ENCODE peak calls at places on chromosomes 16 and 17, in four cellular contexts. One of them, this sample, is unnamed.

GRCh38 chr16:74556375-74556922 is 50.5 kb downstream of the GLG1 start:
- DNase-seq in H1: no peak
- DNase-seq in Peyer's patch: no peak
- DNase-seq in endothelial cell of umbilical vein: no peak
- DNase-seq in this sample: no peak

GRCh38 chr17:75588546-75589016 is 981 bp downstream of the MYO15B start:
- DNase-seq in Peyer's patch: peak
- DNase-seq in H1: no peak
- DNase-seq in endothelial cell of umbilical vein: no peak
- DNase-seq in this sample: no peak

GRCh38 chr16:72961115-72961832 is 86.7 kb downstream of the ZFHX3 start:
- DNase-seq in Peyer's patch: no peak
- DNase-seq in H1: no peak
- DNase-seq in endothelial cell of umbilical vein: no peak
- DNase-seq in this sample: no peak

GRCh38 chr17:6137716-6138502 is 67.7 kb downstream of the WSCD1 start:
- DNase-seq in H1: no peak
- DNase-seq in endothelial cell of umbilical vein: no peak
- DNase-seq in Peyer's patch: no peak
- DNase-seq in this sample: no peak

GRCh38 chr17:63919311-63919723 is 678 bp upstream of the GH1 start:
- DNase-seq in Peyer's patch: peak
- DNase-seq in H1: no peak
- DNase-seq in endothelial cell of umbilical vein: peak
- DNase-seq in this sample: peak

GRCh38 chr17:70050931-70051330 is 24.1 kb upstream of the KCNJ16 start:
- DNase-seq in Peyer's patch: no peak
- DNase-seq in endothelial cell of umbilical vein: no peak
- DNase-seq in H1: no peak
- DNase-seq in this sample: no peak

GRCh38 chr16:10770907-10771306 is 27.3 kb downstream of the NUBP1 start:
- DNase-seq in Peyer's patch: no peak
- DNase-seq in endothelial cell of umbilical vein: no peak
- DNase-seq in H1: no peak
- DNase-seq in this sample: no peak

GRCh38 chr16:17229766-17230165 is 241.0 kb downstream of the XYLT1 start:
- DNase-seq in H1: no peak
- DNase-seq in Peyer's patch: no peak
- DNase-seq in endothelial cell of umbilical vein: no peak
- DNase-seq in this sample: no peak

GRCh38 chr17:33328129-33328528 is 35.0 kb upstream of the ASIC2 start:
- DNase-seq in endothelial cell of umbilical vein: no peak
- DNase-seq in Peyer's patch: no peak
- DNase-seq in H1: peak
- DNase-seq in this sample: no peak

GRCh38 chr17:65560628-65561371 is 648 bp downstream of the AXIN2 start:
- DNase-seq in Peyer's patch: peak
- DNase-seq in endothelial cell of umbilical vein: peak
- DNase-seq in H1: peak
- DNase-seq in this sample: peak

GRCh38 chr17:32349503-32349853 is 479 bp upstream of the ZNF207 start:
- DNase-seq in H1: no peak
- DNase-seq in Peyer's patch: peak
- DNase-seq in endothelial cell of umbilical vein: no peak
- DNase-seq in this sample: no peak

GRCh38 chr17:15384142-15384803 is 42.9 kb upstream of the TEKT3 start:
- DNase-seq in Peyer's patch: peak
- DNase-seq in endothelial cell of umbilical vein: peak
- DNase-seq in H1: no peak
- DNase-seq in this sample: no peak

GRCh38 chr17:66630828-66631472 is 204.0 kb upstream of the CACNG5 start:
- DNase-seq in H1: no peak
- DNase-seq in endothelial cell of umbilical vein: no peak
- DNase-seq in Peyer's patch: no peak
- DNase-seq in this sample: no peak

GRCh38 chr16:28834873-28835863 is 11.0 kb downstream of the TUFM start:
- DNase-seq in Peyer's patch: no peak
- DNase-seq in endothelial cell of umbilical vein: no peak
- DNase-seq in H1: no peak
- DNase-seq in this sample: no peak

GRCh38 chr16:10749680-10750035 is 6.0 kb downstream of the NUBP1 start:
- DNase-seq in H1: no peak
- DNase-seq in endothelial cell of umbilical vein: no peak
- DNase-seq in Peyer's patch: no peak
- DNase-seq in this sample: no peak

GRCh38 chr16:82758904-82759303 is 132.1 kb downstream of the CDH13 start:
- DNase-seq in Peyer's patch: no peak
- DNase-seq in H1: no peak
- DNase-seq in endothelial cell of umbilical vein: no peak
- DNase-seq in this sample: no peak

GRCh38 chr16:85072947-85073346 is 39.3 kb downstream of the CIBAR2 start:
- DNase-seq in endothelial cell of umbilical vein: no peak
- DNase-seq in Peyer's patch: no peak
- DNase-seq in H1: no peak
- DNase-seq in this sample: peak

GRCh38 chr17:21676281-21677111 is 15.8 kb upstream of the KCNJ18 start:
- DNase-seq in endothelial cell of umbilical vein: no peak
- DNase-seq in Peyer's patch: peak
- DNase-seq in H1: no peak
- DNase-seq in this sample: no peak

GRCh38 chr17:81330884-81331245 is 35.8 kb upstream of the SLC38A10 start:
- DNase-seq in Peyer's patch: no peak
- DNase-seq in H1: no peak
- DNase-seq in endothelial cell of umbilical vein: no peak
- DNase-seq in this sample: no peak

GRCh38 chr17:45225964-45226530 is 4.4 kb downstream of the FMNL1 start:
- DNase-seq in endothelial cell of umbilical vein: peak
- DNase-seq in H1: no peak
- DNase-seq in Peyer's patch: peak
- DNase-seq in this sample: peak

GRCh38 chr17:19003966-19004600 is 481 bp downstream of the FAM83G start:
- DNase-seq in Peyer's patch: peak
- DNase-seq in endothelial cell of umbilical vein: peak
- DNase-seq in H1: no peak
- DNase-seq in this sample: peak

GRCh38 chr16:29844575-29845331 is 18.3 kb downstream of the CDIPT start:
- DNase-seq in H1: no peak
- DNase-seq in Peyer's patch: no peak
- DNase-seq in endothelial cell of umbilical vein: no peak
- DNase-seq in this sample: no peak

GRCh38 chr16:20857281-20857680 is 42.9 kb downstream of the DCUN1D3 start:
- DNase-seq in endothelial cell of umbilical vein: no peak
- DNase-seq in Peyer's patch: no peak
- DNase-seq in H1: no peak
- DNase-seq in this sample: no peak

GRCh38 chr16:81214745-81215166 is 23.7 kb upstream of the BCO1 start:
- DNase-seq in H1: peak
- DNase-seq in endothelial cell of umbilical vein: peak
- DNase-seq in Peyer's patch: peak
- DNase-seq in this sample: peak

GRCh38 chr17:83071966-83072562 is 7.3 kb upstream of the METRNL start:
- DNase-seq in Peyer's patch: no peak
- DNase-seq in H1: no peak
- DNase-seq in endothelial cell of umbilical vein: no peak
- DNase-seq in this sample: no peak

GRCh38 chr17:83069931-83070374 is 9.5 kb upstream of the METRNL start:
- DNase-seq in H1: no peak
- DNase-seq in endothelial cell of umbilical vein: no peak
- DNase-seq in Peyer's patch: no peak
- DNase-seq in this sample: no peak

GRCh38 chr17:83069571-83069906 is 9.9 kb upstream of the METRNL start:
- DNase-seq in H1: no peak
- DNase-seq in Peyer's patch: no peak
- DNase-seq in endothelial cell of umbilical vein: no peak
- DNase-seq in this sample: no peak

GRCh38 chr17:83071365-83071764 is 8.0 kb upstream of the METRNL start:
- DNase-seq in Peyer's patch: no peak
- DNase-seq in H1: no peak
- DNase-seq in endothelial cell of umbilical vein: no peak
- DNase-seq in this sample: no peak

GRCh38 chr17:83070800-83071341 is 8.5 kb upstream of the METRNL start:
- DNase-seq in H1: no peak
- DNase-seq in Peyer's patch: no peak
- DNase-seq in endothelial cell of umbilical vein: no peak
- DNase-seq in this sample: no peak
- TF ChIP-seq POLR2A in H1: no peak
- TF ChIP-seq POLR2A in Peyer's patch: no peak
- TF ChIP-seq POLR2A in endothelial cell of umbilical vein: no peak
- TF ChIP-seq POLR2A in this sample: no peak

DNA sequence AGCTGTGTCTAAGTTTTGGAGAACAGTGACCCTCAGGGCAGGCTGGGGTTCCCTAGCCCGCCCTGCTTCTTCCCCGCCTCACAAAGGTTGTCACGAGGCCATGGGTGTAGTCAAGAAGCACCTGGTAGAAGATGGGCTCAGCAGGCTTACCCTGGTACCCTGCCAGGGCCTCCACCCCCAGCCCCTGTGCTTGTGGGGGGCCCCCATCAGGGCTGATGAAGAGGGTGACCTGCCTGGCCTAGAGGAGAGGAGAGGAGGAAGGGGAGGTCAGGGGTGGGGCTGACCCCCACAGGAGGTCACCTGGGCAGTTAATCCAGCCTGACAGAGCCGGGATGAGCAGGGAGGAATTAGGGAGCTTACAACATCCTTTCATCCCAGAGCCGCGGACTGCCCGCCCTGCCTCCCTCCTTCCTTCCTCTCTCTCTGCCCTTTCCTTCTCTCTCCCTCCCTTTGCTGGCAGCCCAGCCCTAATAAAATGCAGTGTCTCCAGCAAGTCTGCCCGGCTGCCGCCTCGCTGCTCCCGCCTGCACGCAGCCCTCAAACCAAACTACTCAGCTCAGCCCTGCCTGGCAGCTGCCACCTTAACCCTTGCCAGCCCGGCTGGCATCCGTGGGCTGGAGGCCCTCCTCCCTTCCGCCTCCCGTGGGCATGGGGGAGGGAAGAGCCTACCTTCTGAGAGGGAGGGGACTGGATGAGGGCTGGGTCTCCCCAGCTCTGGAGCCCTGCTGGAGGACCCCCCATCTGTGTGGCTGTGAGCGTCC is 7.2 kb downstream of the DLX3 start:
- DNase-seq in endothelial cell of umbilical vein: no peak
- DNase-seq in Peyer's patch: peak
- DNase-seq in H1: no peak
- DNase-seq in this sample: no peak
- TF ChIP-seq POLR2A in endothelial cell of umbilical vein: no peak
- TF ChIP-seq POLR2A in Peyer's patch: no peak
- TF ChIP-seq POLR2A in H1: no peak
- TF ChIP-seq POLR2A in this sample: no peak

GRCh38 chr16:3087836-3088235 is 11.3 kb downstream of the ZSCAN10 start:
- DNase-seq in endothelial cell of umbilical vein: no peak
- DNase-seq in H1: no peak
- DNase-seq in Peyer's patch: no peak
- DNase-seq in this sample: no peak

GRCh38 chr16:3087243-3087791 is 11.8 kb downstream of the ZSCAN10 start:
- DNase-seq in H1: no peak
- DNase-seq in Peyer's patch: no peak
- DNase-seq in endothelial cell of umbilical vein: peak
- DNase-seq in this sample: no peak

GRCh38 chr16:3088925-3089716 is 10.0 kb downstream of the ZSCAN10 start:
- DNase-seq in H1: no peak
- DNase-seq in endothelial cell of umbilical vein: no peak
- DNase-seq in Peyer's patch: no peak
- DNase-seq in this sample: no peak

GRCh38 chr16:3089717-3090592 is 9.1 kb downstream of the ZSCAN10 start:
- DNase-seq in Peyer's patch: no peak
- DNase-seq in H1: no peak
- DNase-seq in endothelial cell of umbilical vein: no peak
- DNase-seq in this sample: no peak

DNA sequence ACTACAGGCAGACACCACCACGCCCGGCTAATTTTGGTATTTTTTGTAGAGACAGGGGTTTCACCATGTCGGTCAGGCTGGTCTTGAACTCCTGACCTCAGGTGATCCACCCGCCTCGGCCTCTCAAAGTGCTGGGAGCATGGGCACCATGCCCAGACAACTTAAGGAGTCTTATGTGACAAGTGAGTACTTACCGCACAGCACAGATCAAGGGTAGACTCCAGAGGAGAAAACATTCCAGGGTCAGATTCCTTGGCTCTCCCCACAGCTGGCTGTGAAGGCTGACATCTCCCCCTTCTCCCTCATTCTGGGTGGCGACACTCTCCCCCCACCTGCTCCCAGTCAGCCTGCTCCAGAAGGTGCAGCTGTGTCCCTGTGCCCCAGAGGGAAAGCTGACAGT is 10.6 kb downstream of the ZSCAN10 start:
- DNase-seq in H1: no peak
- DNase-seq in endothelial cell of umbilical vein: no peak
- DNase-seq in Peyer's patch: no peak
- DNase-seq in this sample: no peak
- TF ChIP-seq POLR2A in H1: no peak
- TF ChIP-seq POLR2A in endothelial cell of umbilical vein: no peak
- TF ChIP-seq POLR2A in Peyer's patch: no peak
- TF ChIP-seq POLR2A in this sample: no peak

GRCh38 chr16:67456383-67457140 is 24.4 kb downstream of the ATP6V0D1 start:
- DNase-seq in Peyer's patch: peak
- DNase-seq in H1: no peak
- DNase-seq in endothelial cell of umbilical vein: no peak
- DNase-seq in this sample: no peak
- TF ChIP-seq POLR2A in Peyer's patch: no peak
- TF ChIP-seq POLR2A in H1: no peak
- TF ChIP-seq POLR2A in endothelial cell of umbilical vein: no peak
- TF ChIP-seq POLR2A in this sample: no peak

This sample was measured in erythroblast.